ENCODE peak calls at places on chromosome 6, in seven cellular contexts. One of them, this sample, is unnamed. For H3K4me1, the result is how much of the 10 kb centered on the place peaks cover.

GRCh38 chr6:164741938-164742451 is 567.4 kb downstream of the C6orf118 start:
- DNase-seq in tibial artery: no peak
- DNase-seq in spleen: no peak
- DNase-seq in mammary epithelial cell: no peak
- DNase-seq in upper lobe of right lung: no peak
- DNase-seq in heart left ventricle: no peak
- DNase-seq in CD8-positive, alpha-beta memory T cell: no peak
- DNase-seq in this sample: no peak

GRCh38 chr6:8627085-8627861 is 191.9 kb upstream of the SLC35B3 start:
- DNase-seq in tibial artery: no peak
- DNase-seq in spleen: no peak
- DNase-seq in mammary epithelial cell: peak
- DNase-seq in upper lobe of right lung: no peak
- DNase-seq in heart left ventricle: no peak
- DNase-seq in CD8-positive, alpha-beta memory T cell: no peak
- DNase-seq in this sample: no peak

GRCh38 chr6:157748839-157749571 is 74.0 kb upstream of the SNX9 start:
- DNase-seq in tibial artery: no peak
- DNase-seq in spleen: no peak
- DNase-seq in mammary epithelial cell: no peak
- DNase-seq in upper lobe of right lung: no peak
- DNase-seq in heart left ventricle: no peak
- DNase-seq in CD8-positive, alpha-beta memory T cell: no peak
- DNase-seq in this sample: no peak

GRCh38 chr6:109834595-109835437 is 143.3 kb upstream of the GPR6 start:
- DNase-seq in tibial artery: no peak
- DNase-seq in spleen: no peak
- DNase-seq in mammary epithelial cell: no peak
- DNase-seq in upper lobe of right lung: no peak
- DNase-seq in heart left ventricle: no peak
- DNase-seq in CD8-positive, alpha-beta memory T cell: no peak
- DNase-seq in this sample: no peak

GRCh38 chr6:158801655-158802294 is 17.4 kb downstream of the EZR start:
- DNase-seq in tibial artery: no peak
- DNase-seq in spleen: no peak
- DNase-seq in mammary epithelial cell: no peak
- DNase-seq in upper lobe of right lung: no peak
- DNase-seq in heart left ventricle: peak
- DNase-seq in CD8-positive, alpha-beta memory T cell: no peak
- DNase-seq in this sample: no peak

GRCh38 chr6:94862116-94862515 is 715.2 kb upstream of the MANEA start:
- DNase-seq in tibial artery: no peak
- DNase-seq in spleen: no peak
- DNase-seq in mammary epithelial cell: peak
- DNase-seq in upper lobe of right lung: no peak
- DNase-seq in heart left ventricle: no peak
- DNase-seq in CD8-positive, alpha-beta memory T cell: no peak
- DNase-seq in this sample: no peak

GRCh38 chr6:121142093-121142492 is 192.2 kb downstream of the TBC1D32 start:
- DNase-seq in tibial artery: no peak
- DNase-seq in spleen: no peak
- DNase-seq in mammary epithelial cell: peak
- DNase-seq in upper lobe of right lung: no peak
- DNase-seq in heart left ventricle: no peak
- DNase-seq in CD8-positive, alpha-beta memory T cell: no peak
- DNase-seq in this sample: no peak

GRCh38 chr6:37373822-37374514 is 20.2 kb downstream of the RNF8 start:
- DNase-seq in tibial artery: no peak
- DNase-seq in spleen: no peak
- DNase-seq in mammary epithelial cell: peak
- DNase-seq in upper lobe of right lung: no peak
- DNase-seq in heart left ventricle: no peak
- DNase-seq in CD8-positive, alpha-beta memory T cell: no peak
- DNase-seq in this sample: no peak

GRCh38 chr6:165577556-165577955 is 85.5 kb downstream of the PDE10A start:
- DNase-seq in tibial artery: no peak
- DNase-seq in spleen: no peak
- DNase-seq in mammary epithelial cell: no peak
- DNase-seq in upper lobe of right lung: no peak
- DNase-seq in heart left ventricle: no peak
- DNase-seq in CD8-positive, alpha-beta memory T cell: no peak
- DNase-seq in this sample: no peak

GRCh38 chr6:143767433-143767832 is 75.7 kb upstream of the LTV1 start:
- DNase-seq in tibial artery: no peak
- DNase-seq in spleen: no peak
- DNase-seq in mammary epithelial cell: no peak
- DNase-seq in upper lobe of right lung: no peak
- DNase-seq in heart left ventricle: no peak
- DNase-seq in CD8-positive, alpha-beta memory T cell: no peak
- DNase-seq in this sample: no peak

GRCh38 chr6:118894425-118895240 is 681 bp downstream of the ASF1A start:
- DNase-seq in tibial artery: peak
- DNase-seq in spleen: peak
- DNase-seq in mammary epithelial cell: peak
- DNase-seq in upper lobe of right lung: peak
- DNase-seq in heart left ventricle: peak
- DNase-seq in CD8-positive, alpha-beta memory T cell: peak
- DNase-seq in this sample: peak

GRCh38 chr6:21199246-21199645 is 394.3 kb upstream of the SOX4 start:
- DNase-seq in tibial artery: no peak
- DNase-seq in spleen: no peak
- DNase-seq in mammary epithelial cell: no peak
- DNase-seq in upper lobe of right lung: no peak
- DNase-seq in heart left ventricle: no peak
- DNase-seq in CD8-positive, alpha-beta memory T cell: no peak
- DNase-seq in this sample: no peak

DNA sequence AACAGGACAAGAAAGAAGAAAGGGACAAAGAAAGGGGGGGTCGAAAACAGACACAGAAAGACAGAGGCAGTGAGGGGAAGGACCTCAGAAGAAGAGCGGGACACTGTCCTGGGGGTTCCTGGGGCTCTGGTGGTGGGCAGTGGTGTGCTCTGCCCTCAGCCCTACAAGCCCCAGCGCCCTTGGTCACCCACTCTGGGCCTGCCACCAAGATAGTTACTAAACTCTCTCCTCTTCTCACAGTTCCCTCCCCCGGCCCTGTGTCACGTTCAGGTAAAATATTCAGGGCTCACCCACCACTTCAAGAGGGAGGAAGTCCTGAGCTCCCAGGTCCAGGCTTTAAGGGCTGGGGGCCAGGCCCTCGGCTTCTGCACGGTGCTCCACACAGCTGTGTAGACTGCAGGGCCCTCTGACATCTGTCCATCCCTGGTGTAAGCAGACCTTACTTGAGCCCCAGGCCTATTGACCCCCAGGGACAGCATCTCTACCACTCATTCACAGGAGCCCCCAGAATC is 87.4 kb downstream of the MRPL14 start:
- DNase-seq in tibial artery: peak
- DNase-seq in spleen: peak
- DNase-seq in mammary epithelial cell: no peak
- DNase-seq in upper lobe of right lung: peak
- DNase-seq in heart left ventricle: no peak
- DNase-seq in CD8-positive, alpha-beta memory T cell: no peak
- DNase-seq in this sample: no peak
- H3K4me1 ChIP-seq in tibial artery: under half
- H3K4me1 ChIP-seq in spleen: under half
- H3K4me1 ChIP-seq in mammary epithelial cell: half or more
- H3K4me1 ChIP-seq in upper lobe of right lung: under half
- H3K4me1 ChIP-seq in heart left ventricle: under half
- H3K4me1 ChIP-seq in CD8-positive, alpha-beta memory T cell: under half
- H3K4me1 ChIP-seq in this sample: under half

GRCh38 chr6:149483302-149483701 is 1.5 kb downstream of the ZC3H12D start:
- DNase-seq in tibial artery: no peak
- DNase-seq in spleen: no peak
- DNase-seq in mammary epithelial cell: no peak
- DNase-seq in upper lobe of right lung: no peak
- DNase-seq in heart left ventricle: no peak
- DNase-seq in CD8-positive, alpha-beta memory T cell: no peak
- DNase-seq in this sample: no peak

GRCh38 chr6:149482542-149483261 is 2.1 kb downstream of the ZC3H12D start:
- DNase-seq in tibial artery: no peak
- DNase-seq in spleen: peak
- DNase-seq in mammary epithelial cell: no peak
- DNase-seq in upper lobe of right lung: no peak
- DNase-seq in heart left ventricle: no peak
- DNase-seq in CD8-positive, alpha-beta memory T cell: no peak
- DNase-seq in this sample: no peak

GRCh38 chr6:149484733-149485700 is at the start of gene ZC3H12D:
- DNase-seq in tibial artery: peak
- DNase-seq in spleen: peak
- DNase-seq in mammary epithelial cell: no peak
- DNase-seq in upper lobe of right lung: peak
- DNase-seq in heart left ventricle: peak
- DNase-seq in CD8-positive, alpha-beta memory T cell: peak
- DNase-seq in this sample: peak

GRCh38 chr6:149487316-149487715 is 2.5 kb upstream of the ZC3H12D start:
- DNase-seq in tibial artery: no peak
- DNase-seq in spleen: no peak
- DNase-seq in mammary epithelial cell: no peak
- DNase-seq in upper lobe of right lung: no peak
- DNase-seq in heart left ventricle: no peak
- DNase-seq in CD8-positive, alpha-beta memory T cell: no peak
- DNase-seq in this sample: no peak

DNA sequence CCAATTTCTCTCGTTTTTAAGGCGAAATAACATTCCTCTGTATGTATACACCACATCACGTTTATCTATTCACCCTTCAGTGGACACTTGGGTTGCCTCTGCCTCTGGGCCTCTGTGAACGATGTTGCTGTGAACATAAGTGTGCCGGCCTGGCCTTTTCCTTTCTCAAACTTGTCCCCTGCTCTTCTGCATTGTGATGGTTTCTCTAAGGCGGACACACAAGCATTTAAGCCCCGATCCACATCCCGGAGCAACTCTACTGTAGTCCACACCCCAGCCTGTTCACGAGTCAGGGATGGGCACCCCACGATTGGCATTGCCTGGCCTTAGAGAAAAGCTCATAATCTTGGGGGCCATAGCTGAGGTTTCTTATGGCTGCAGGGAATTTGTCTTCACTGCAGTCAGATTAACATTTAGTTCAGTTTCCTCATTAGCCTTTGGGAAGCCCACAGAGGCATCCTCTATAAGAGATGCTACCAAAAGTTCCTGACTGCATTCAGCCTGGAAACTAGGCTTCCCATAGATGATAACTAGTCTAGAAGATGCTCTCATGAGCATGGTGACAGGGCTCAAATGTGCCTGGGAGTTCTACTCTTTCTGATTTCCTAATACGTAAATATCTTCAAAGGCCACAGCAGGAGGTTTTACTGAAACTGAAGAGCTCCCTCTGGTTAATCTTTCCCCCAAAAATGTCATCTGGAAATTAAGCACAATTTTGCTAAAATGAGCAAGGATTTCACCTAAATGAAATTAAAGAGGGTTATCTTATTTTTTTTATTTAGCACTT is 772 bp downstream of the ZC3H12D start:
- DNase-seq in tibial artery: no peak
- DNase-seq in spleen: no peak
- DNase-seq in mammary epithelial cell: no peak
- DNase-seq in upper lobe of right lung: no peak
- DNase-seq in heart left ventricle: no peak
- DNase-seq in CD8-positive, alpha-beta memory T cell: no peak
- DNase-seq in this sample: no peak
- H3K4me1 ChIP-seq in tibial artery: under half
- H3K4me1 ChIP-seq in spleen: under half
- H3K4me1 ChIP-seq in mammary epithelial cell: under half
- H3K4me1 ChIP-seq in upper lobe of right lung: under half
- H3K4me1 ChIP-seq in heart left ventricle: under half
- H3K4me1 ChIP-seq in CD8-positive, alpha-beta memory T cell: under half
- H3K4me1 ChIP-seq in this sample: under half

DNA sequence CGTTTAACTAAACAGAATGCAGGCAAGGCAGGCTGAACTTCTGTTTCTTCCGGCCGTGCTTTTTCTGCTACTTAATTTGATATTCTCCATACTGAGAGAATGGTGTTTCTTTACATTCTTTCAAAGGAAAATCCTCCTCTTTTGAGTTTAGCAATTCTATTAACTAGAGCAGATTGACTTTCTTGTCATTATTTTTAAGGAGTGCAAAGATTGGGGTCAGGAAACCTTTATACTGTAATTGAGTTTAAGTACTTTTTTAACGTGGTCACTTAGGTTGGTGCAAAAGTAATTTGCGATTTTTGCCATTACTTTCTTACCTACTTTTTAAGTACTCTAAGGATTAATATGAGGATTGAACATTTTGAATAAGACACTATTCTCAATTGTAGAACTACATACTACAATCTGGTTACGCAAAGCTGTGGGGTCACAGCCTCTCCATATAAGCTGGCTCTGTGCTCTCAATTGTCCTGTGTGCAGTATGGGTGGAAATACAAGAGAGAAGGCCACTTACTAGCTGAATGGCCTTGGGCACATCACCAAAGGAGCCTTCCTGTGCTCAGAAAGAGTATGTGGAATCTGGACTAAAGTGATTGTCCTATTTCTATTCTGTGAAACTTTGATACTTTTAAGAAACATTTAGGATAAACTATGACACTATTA is 16.7 kb downstream of the HECA start:
- DNase-seq in tibial artery: no peak
- DNase-seq in spleen: no peak
- DNase-seq in mammary epithelial cell: no peak
- DNase-seq in upper lobe of right lung: no peak
- DNase-seq in heart left ventricle: no peak
- DNase-seq in CD8-positive, alpha-beta memory T cell: no peak
- DNase-seq in this sample: no peak
- H3K4me1 ChIP-seq in tibial artery: under half
- H3K4me1 ChIP-seq in spleen: half or more
- H3K4me1 ChIP-seq in mammary epithelial cell: under half
- H3K4me1 ChIP-seq in upper lobe of right lung: under half
- H3K4me1 ChIP-seq in heart left ventricle: half or more
- H3K4me1 ChIP-seq in CD8-positive, alpha-beta memory T cell: half or more
- H3K4me1 ChIP-seq in this sample: under half

GRCh38 chr6:150638765-150639164 is 39.1 kb downstream of the PLEKHG1 start:
- DNase-seq in tibial artery: no peak
- DNase-seq in spleen: no peak
- DNase-seq in mammary epithelial cell: no peak
- DNase-seq in upper lobe of right lung: no peak
- DNase-seq in heart left ventricle: no peak
- DNase-seq in CD8-positive, alpha-beta memory T cell: no peak
- DNase-seq in this sample: no peak

GRCh38 chr6:150639823-150640331 is 40.2 kb downstream of the PLEKHG1 start:
- DNase-seq in tibial artery: no peak
- DNase-seq in spleen: no peak
- DNase-seq in mammary epithelial cell: no peak
- DNase-seq in upper lobe of right lung: no peak
- DNase-seq in heart left ventricle: no peak
- DNase-seq in CD8-positive, alpha-beta memory T cell: no peak
- DNase-seq in this sample: no peak

GRCh38 chr6:150636808-150637207 is 37.1 kb downstream of the PLEKHG1 start:
- DNase-seq in tibial artery: no peak
- DNase-seq in spleen: no peak
- DNase-seq in mammary epithelial cell: no peak
- DNase-seq in upper lobe of right lung: no peak
- DNase-seq in heart left ventricle: no peak
- DNase-seq in CD8-positive, alpha-beta memory T cell: no peak
- DNase-seq in this sample: no peak

GRCh38 chr6:150637266-150637665 is 37.6 kb downstream of the PLEKHG1 start:
- DNase-seq in tibial artery: no peak
- DNase-seq in spleen: no peak
- DNase-seq in mammary epithelial cell: no peak
- DNase-seq in upper lobe of right lung: no peak
- DNase-seq in heart left ventricle: no peak
- DNase-seq in CD8-positive, alpha-beta memory T cell: no peak
- DNase-seq in this sample: no peak

GRCh38 chr6:150638286-150638685 is 38.6 kb downstream of the PLEKHG1 start:
- DNase-seq in tibial artery: no peak
- DNase-seq in spleen: no peak
- DNase-seq in mammary epithelial cell: no peak
- DNase-seq in upper lobe of right lung: no peak
- DNase-seq in heart left ventricle: no peak
- DNase-seq in CD8-positive, alpha-beta memory T cell: no peak
- DNase-seq in this sample: no peak
- H3K4me1 ChIP-seq in tibial artery: under half
- H3K4me1 ChIP-seq in spleen: half or more
- H3K4me1 ChIP-seq in mammary epithelial cell: under half
- H3K4me1 ChIP-seq in upper lobe of right lung: under half
- H3K4me1 ChIP-seq in heart left ventricle: under half
- H3K4me1 ChIP-seq in CD8-positive, alpha-beta memory T cell: under half
- H3K4me1 ChIP-seq in this sample: under half

This sample was measured in SJSA1.